ENCODE peak calls at places on chromosomes 7 and 10, in five cellular contexts. I, N, K, J and C are unnamed samples.

GRCh38 chr7:82975811-82976468 is 186.7 kb downstream of the PCLO start:
- DNase-seq in I (no peak), N (no peak), K (no peak), J (no peak), C (no peak)

GRCh38 chr10:131080571-131080970 is 230.9 kb downstream of the TCERG1L start:
- DNase-seq in I (no peak), N (no peak), K (no peak), J (no peak), C (no peak)

GRCh38 chr10:124035928-124036558 is 57.4 kb downstream of the CHST15 start:
- DNase-seq in I (peak; percentile 56), N (no peak), K (peak; percentile 42), J (peak; percentile 96), C (no peak)

GRCh38 chr10:121541450-121541849 is 56.8 kb downstream of the FGFR2 start:
- DNase-seq in I (no peak), N (no peak), K (no peak), J (no peak), C (no peak)

GRCh38 chr7:82740246-82740848 is 296.8 kb upstream of the CACNA2D1 start:
- DNase-seq in I (peak; percentile 65), N (peak; percentile 71), K (no peak), J (peak; percentile 28), C (peak; percentile 64)

GRCh38 chr10:66837335-66837734 is 88.5 kb upstream of the LRRTM3 start:
- DNase-seq in I (no peak), N (no peak), K (no peak), J (no peak), C (no peak)

GRCh38 chr10:74643586-74643956 is 182.8 kb upstream of the KAT6B start:
- DNase-seq in I (no peak), N (no peak), K (no peak), J (no peak), C (no peak)

GRCh38 chr10:71708301-71708703 is 11.3 kb downstream of the C10orf105 start:
- DNase-seq in I (peak; percentile 42), N (peak; percentile 92), K (peak; percentile 81), J (peak; percentile 21), C (peak; percentile 98)

GRCh38 chr7:140209866-140210609 is 33.3 kb upstream of the KDM7A start:
- DNase-seq in I (no peak), N (no peak), K (no peak), J (no peak), C (no peak)

GRCh38 chr7:64463636-64464375 is 99.1 kb downstream of the ZNF680 start:
- DNase-seq in I (no peak), N (no peak), K (peak; percentile 65), J (no peak), C (no peak)

GRCh38 chr7:78970440-78970916 is 483.0 kb downstream of the MAGI2 start:
- DNase-seq in I (no peak), N (no peak), K (no peak), J (no peak), C (no peak)

GRCh38 chr10:4822208-4822607 is 3.8 kb upstream of the AKR1E2 start:
- DNase-seq in I (no peak), N (no peak), K (peak; percentile 69), J (no peak), C (no peak)

GRCh38 chr10:623039-623438 is 66.4 kb downstream of the DIP2C start:
- DNase-seq in I (no peak), N (no peak), K (no peak), J (no peak), C (no peak)

GRCh38 chr10:580796-581195 is 108.7 kb downstream of the DIP2C start:
- DNase-seq in I (no peak), N (no peak), K (no peak), J (no peak), C (no peak)

GRCh38 chr7:30674420-30674819 is 7.8 kb downstream of the CRHR2 start:
- DNase-seq in I (no peak), N (no peak), K (no peak), J (no peak), C (no peak)

GRCh38 chr7:130956417-130957139 is 222.6 kb upstream of the KLF14 start:
- DNase-seq in I (no peak), N (no peak), K (no peak), J (no peak), C (no peak)

GRCh38 chr7:55348502-55348901 is 16.6 kb upstream of the LANCL2 start:
- DNase-seq in I (no peak), N (no peak), K (no peak), J (no peak), C (no peak)

DNA sequence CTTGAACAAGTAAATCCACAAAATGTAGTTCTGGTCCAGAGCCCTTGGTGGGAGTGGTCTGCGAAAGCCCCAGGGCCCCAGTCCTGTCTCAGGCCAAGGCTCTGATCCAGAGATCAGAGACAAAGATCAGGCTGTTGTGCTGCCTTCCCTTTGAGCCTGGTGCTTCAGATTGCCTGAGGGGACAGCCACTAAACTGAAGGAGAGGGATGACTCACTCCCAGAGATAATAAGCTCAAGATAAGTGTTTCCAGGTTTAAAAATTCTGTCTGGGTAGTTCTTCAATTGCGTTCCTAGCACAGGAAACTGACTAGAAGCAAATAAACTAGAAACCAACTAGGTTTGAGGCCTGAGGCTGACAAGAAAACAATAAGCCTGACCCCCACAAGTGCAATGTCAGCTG is 190.2 kb downstream of the RAMP3 start:
- DNase-seq in I (peak; percentile 10), N (no peak), K (peak; percentile 19), J (no peak), C (no peak)
- TF ChIP-seq USF2 in I (no peak), N (no peak), K (no peak), J (no peak), C (no peak)

GRCh38 chr7:100219271-100219737 is 445 bp upstream of the PVRIG start:
- DNase-seq in I (no peak), N (no peak), K (no peak), J (no peak), C (no peak)
- TF ChIP-seq USF2 in I (no peak), N (no peak), K (no peak), J (no peak), C (no peak)

GRCh38 chr7:112359086-112359485 is 91.2 kb upstream of the IFRD1 start:
- DNase-seq in I (no peak), N (no peak), K (no peak), J (no peak), C (no peak)

GRCh38 chr7:112362796-112363195 is 87.5 kb upstream of the IFRD1 start:
- DNase-seq in I (no peak), N (no peak), K (no peak), J (no peak), C (no peak)

GRCh38 chr7:112362053-112362650 is 88.1 kb upstream of the IFRD1 start:
- DNase-seq in I (no peak), N (no peak), K (no peak), J (no peak), C (no peak)

GRCh38 chr7:112360681-112361080 is 89.6 kb upstream of the IFRD1 start:
- DNase-seq in I (no peak), N (no peak), K (no peak), J (no peak), C (no peak)

DNA sequence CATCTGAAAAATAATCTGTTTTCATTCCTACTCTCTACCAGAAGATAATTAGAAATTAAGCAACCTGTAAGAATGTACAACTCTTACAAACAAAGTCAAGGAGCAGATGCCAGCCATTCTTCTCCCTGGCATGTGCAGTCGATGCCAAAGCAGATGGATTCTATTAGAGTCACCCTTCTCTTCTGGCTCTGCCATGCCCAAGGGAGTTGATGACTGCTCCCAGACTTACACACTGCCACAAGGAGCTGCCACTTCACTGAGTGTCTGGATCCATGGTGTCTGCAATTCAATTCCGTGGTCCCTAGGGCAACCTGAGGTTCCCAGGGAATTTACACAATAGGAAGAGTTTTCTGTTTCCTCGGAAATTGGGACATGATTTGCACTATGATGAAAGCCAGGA is 89.1 kb upstream of the IFRD1 start:
- DNase-seq in I (no peak), N (no peak), K (no peak), J (no peak), C (no peak)
- TF ChIP-seq USF2 in I (no peak), N (no peak), K (no peak), J (no peak), C (no peak)

GRCh38 chr10:110540038-110540437 is 27.5 kb upstream of the SMC3 start:
- DNase-seq in I (no peak), N (no peak), K (no peak), J (no peak), C (no peak)
- TF ChIP-seq USF2 in I (no peak), N (no peak), K (no peak), J (no peak), C (no peak)

GRCh38 chr10:35888400-35888799 is 246.3 kb upstream of the FZD8 start:
- DNase-seq in I (no peak), N (no peak), K (no peak), J (no peak), C (no peak)
- TF ChIP-seq USF2 in I (no peak), N (no peak), K (no peak), J (no peak), C (no peak)

GRCh38 chr7:155721056-155721455 is 76.6 kb downstream of the RBM33 start:
- DNase-seq in I (no peak), N (no peak), K (no peak), J (no peak), C (no peak)

GRCh38 chr7:155717010-155717744 is 72.7 kb downstream of the RBM33 start:
- DNase-seq in I (no peak), N (no peak), K (peak; percentile 39), J (no peak), C (no peak)

GRCh38 chr7:155722936-155723335 is 78.5 kb downstream of the RBM33 start:
- DNase-seq in I (no peak), N (no peak), K (no peak), J (no peak), C (no peak)

GRCh38 chr7:155725073-155725346 is 80.5 kb downstream of the RBM33 start:
- DNase-seq in I (no peak), N (no peak), K (no peak), J (no peak), C (no peak)

GRCh38 chr7:155722118-155722517 is 77.7 kb downstream of the RBM33 start:
- DNase-seq in I (no peak), N (no peak), K (no peak), J (no peak), C (no peak)
- TF ChIP-seq USF2 in I (no peak), N (no peak), K (no peak), J (no peak), C (no peak)

GRCh38 chr7:97021443-97022261 is 3.0 kb downstream of the DLX5 start:
- DNase-seq in I (no peak), N (no peak), K (no peak), J (no peak), C (no peak)
- TF ChIP-seq USF2 in I (no peak), N (no peak), K (no peak), J (no peak), C (no peak)

GRCh38 chr7:128919241-128919640 is 8.7 kb upstream of the KCP start:
- DNase-seq in I (no peak), N (no peak), K (no peak), J (no peak), C (no peak)
- TF ChIP-seq USF2 in I (no peak), N (no peak), K (no peak), J (no peak), C (no peak)